ENCODE peak calls at places on chromosomes 12 and 14, in nine cellular contexts. Z is foreskin fibroblast; O is heart right ventricle; Y is GM23338; N is CD8-positive, alpha-beta T cell; V is CD8-positive, alpha-beta memory T cell; H is tibial nerve; S is ovary; X is psoas muscle. W is an unnamed sample.

GRCh38 chr12:18151036-18151435 is 61.0 kb upstream of the RERGL start:
- DNase-seq in V (no peak), O (no peak), H (no peak), S (no peak), Z (no peak), X (no peak), Y (no peak), N (no peak), W (no peak)

GRCh38 chr12:17992002-17992656 is 97.9 kb downstream of the RERGL start:
- DNase-seq in Y (peak; percentile 72), S (no peak), X (no peak), N (no peak), H (peak; percentile 46), Z (peak; percentile 43), O (no peak), V (no peak), W (no peak)

GRCh38 chr12:2804390-2805145 is 7.9 kb upstream of the ITFG2 start:
- DNase-seq in X (no peak), N (no peak), Y (no peak), V (no peak), O (peak; percentile 72), Z (peak; percentile 85), H (peak; percentile 23), S (peak; percentile 67), W (peak; percentile 83)

GRCh38 chr12:120858306-120859088 is 45.7 kb downstream of the SPPL3 start:
- DNase-seq in O (no peak), V (no peak), Y (no peak), N (no peak), H (no peak), S (no peak), Z (no peak), X (no peak), W (no peak)

GRCh38 chr12:6788972-6789905 is at the start of gene CD4:
- DNase-seq in V (no peak), O (peak; percentile 59), S (no peak), Z (no peak), Y (peak; percentile 53), X (peak; percentile 63), H (no peak), N (no peak), W (peak; percentile 90)

GRCh38 chr14:21069388-21070082 is 569 bp upstream of the ARHGEF40 start:
- DNase-seq in O (peak; percentile 63), V (no peak), Y (peak; percentile 91), H (peak; percentile 39), N (no peak), X (peak; percentile 47), S (peak; percentile 56), Z (peak; percentile 58), W (peak; percentile 82)

GRCh38 chr12:126385785-126386184 is 1320.5 kb downstream of the AACS start:
- DNase-seq in O (no peak), V (no peak), S (no peak), H (no peak), Y (no peak), N (no peak), Z (peak; percentile 71), X (no peak), W (no peak)

GRCh38 chr12:115697341-115697740 is 580.2 kb downstream of the MED13L start:
- DNase-seq in X (no peak), N (no peak), Z (peak; percentile 15), H (no peak), V (no peak), S (no peak), Y (no peak), O (no peak), W (no peak)

GRCh38 chr12:79451988-79452387 is 238.8 kb downstream of the PAWR start:
- DNase-seq in V (no peak), X (peak; percentile 38), O (peak; percentile 23), S (peak; percentile 74), Z (peak; percentile 97), H (peak; percentile 67), Y (no peak), N (no peak), W (peak; percentile 50)

GRCh38 chr12:117208206-117208605 is 17.9 kb upstream of the FBXO21 start:
- DNase-seq in H (no peak), S (no peak), Y (no peak), O (no peak), N (no peak), X (no peak), Z (no peak), V (no peak), W (no peak)

GRCh38 chr14:89921346-89921745 is 33.2 kb downstream of the EFCAB11 start:
- DNase-seq in Z (no peak), X (no peak), S (no peak), Y (no peak), N (no peak), H (no peak), V (no peak), O (no peak), W (no peak)

GRCh38 chr14:61561144-61561543 is 134.2 kb upstream of the HIF1A start:
- DNase-seq in Z (peak; percentile 57), S (no peak), Y (peak; percentile 46), N (no peak), H (no peak), V (no peak), X (no peak), O (no peak), W (no peak)

GRCh38 chr12:46794593-46795190 is 31.1 kb downstream of the SLC38A4 start:
- DNase-seq in O (no peak), N (no peak), X (no peak), H (no peak), S (no peak), V (no peak), Z (no peak), Y (no peak), W (no peak)

GRCh38 chr12:32178341-32179010 is 71.8 kb downstream of the BICD1 start:
- DNase-seq in O (no peak), Y (no peak), S (no peak), N (no peak), Z (no peak), X (no peak), V (no peak), H (no peak), W (no peak)

GRCh38 chr12:131828671-131829350 is 618 bp downstream of the MMP17 start:
- DNase-seq in X (no peak), Y (peak; percentile 62), N (no peak), S (peak; percentile 21), Z (peak; percentile 39), O (no peak), H (no peak), V (no peak), W (peak; percentile 60)

GRCh38 chr12:45010051-45010450 is 40.8 kb downstream of the DBX2 start:
- DNase-seq in S (no peak), X (no peak), O (no peak), Z (peak; percentile 88), H (no peak), Y (no peak), N (no peak), V (no peak), W (no peak)

GRCh38 chr14:36604757-36605505 is 22.5 kb upstream of the NKX2-8 start:
- DNase-seq in S (no peak), N (no peak), H (peak; percentile 51), Y (peak; percentile 91), O (peak; percentile 41), V (no peak), X (no peak), Z (peak; percentile 76), W (no peak)

GRCh38 chr12:25276199-25276937 is 25.6 kb upstream of the KRAS start:
- DNase-seq in N (no peak), S (peak; percentile 57), V (no peak), H (peak; percentile 27), Z (peak; percentile 90), O (peak; percentile 8), X (no peak), Y (no peak), W (no peak)

GRCh38 chr12:124930576-124930975 is 16.1 kb upstream of the UBC start:
- DNase-seq in Z (no peak), S (no peak), V (no peak), H (no peak), X (no peak), N (no peak), Y (no peak), O (no peak), W (no peak)

GRCh38 chr12:124928095-124928911 is 13.9 kb upstream of the UBC start:
- DNase-seq in Y (peak; percentile 88), O (peak; percentile 69), H (peak; percentile 56), S (peak; percentile 86), X (peak; percentile 85), N (no peak), Z (peak; percentile 94), V (no peak), W (peak; percentile 82)

GRCh38 chr12:124927325-124928094 is 13.1 kb upstream of the UBC start:
- DNase-seq in N (peak; percentile 84), H (peak; percentile 97), X (peak; percentile 85), Z (peak; percentile 92), S (peak; percentile 94), V (peak; percentile 87), O (peak; percentile 93), Y (peak; percentile 92), W (peak; percentile 81)

GRCh38 chr12:124929649-124930419 is 15.4 kb upstream of the UBC start:
- DNase-seq in Z (no peak), H (no peak), O (no peak), V (no peak), X (no peak), S (no peak), N (no peak), Y (no peak), W (no peak)

GRCh38 chr12:124928912-124929530 is 14.6 kb upstream of the UBC start:
- DNase-seq in O (no peak), N (no peak), S (no peak), X (no peak), Y (no peak), H (no peak), Z (no peak), V (no peak), W (peak; percentile 38)
- H3K4me3 ChIP-seq in O (no peak overlapping the region), N (peak overlapping the region; percentile 71), S (no peak overlapping the region), X (peak overlapping the region; percentile 93), Y (peak overlapping the region; percentile 74), H (no peak overlapping the region), Z (no peak overlapping the region), V (peak overlapping the region; percentile 60), W (no peak overlapping the region)

GRCh38 chr14:53766106-53766505 is 190.5 kb downstream of the BMP4 start:
- DNase-seq in H (no peak), X (no peak), N (no peak), O (no peak), S (no peak), Y (no peak), V (no peak), Z (no peak), W (no peak)
- H3K4me3 ChIP-seq in H (no peak overlapping the region), X (no peak overlapping the region), N (no peak overlapping the region), O (no peak overlapping the region), S (no peak overlapping the region), Y (no peak overlapping the region), V (no peak overlapping the region), Z (no peak overlapping the region), W (no peak overlapping the region)

GRCh38 chr12:54002278-54002914 is 2.4 kb downstream of the HOXC9 start:
- DNase-seq in X (no peak), Y (no peak), V (no peak), H (no peak), S (no peak), N (no peak), Z (no peak), O (no peak), W (no peak)
- H3K4me3 ChIP-seq in X (peak overlapping the region; percentile 78), Y (no peak overlapping the region), V (no peak overlapping the region), H (no peak overlapping the region), S (no peak overlapping the region), N (no peak overlapping the region), Z (peak overlapping the region; percentile 56), O (no peak overlapping the region), W (no peak overlapping the region)

DNA sequence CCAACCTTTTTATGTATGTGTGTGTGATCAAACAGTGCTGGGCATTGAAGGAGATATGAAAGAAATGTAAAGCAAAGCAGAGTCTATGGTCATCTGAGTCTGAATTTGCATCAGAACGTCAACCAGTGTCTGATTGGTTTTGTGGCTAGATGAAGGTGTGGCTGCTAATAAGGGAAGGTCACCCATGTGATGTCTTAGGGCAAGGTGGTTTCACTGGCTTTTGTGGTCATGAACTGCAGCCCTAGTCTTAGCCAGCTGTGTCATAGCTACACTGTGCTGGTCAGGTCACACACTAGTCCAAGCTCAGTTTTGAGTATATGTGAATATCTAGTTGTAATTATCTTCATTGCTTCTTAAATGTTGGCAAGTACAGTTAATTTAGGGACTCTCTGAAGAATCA is 105.8 kb downstream of the TGFB3 start:
- DNase-seq in S (no peak), N (no peak), Z (no peak), H (no peak), X (no peak), Y (no peak), V (no peak), O (no peak), W (no peak)
- H3K4me3 ChIP-seq in S (no peak overlapping the region), N (no peak overlapping the region), Z (no peak overlapping the region), H (no peak overlapping the region), X (no peak overlapping the region), Y (no peak overlapping the region), V (no peak overlapping the region), O (no peak overlapping the region), W (no peak overlapping the region)

W was measured in right cardiac atrium.